ENCODE peak calls at places on chromosome 1, in ten cellular contexts. P is T-helper 2 cell; Z is putamen; O is activated CD4-positive, CD25-positive, alpha-beta regulatory T cell treated with anti-CD3 and anti-CD28 coated beads, Interleukin-2, amount 50 U/mL, for 16 hours; U is H54; S is kidney tubule cell; I is CD4-positive, alpha-beta T cell; Y is NCI-H1092; N is effector CD4-positive, alpha-beta T cell; M is GM12878. K is an unnamed sample.
A peak's percentile ranks its signal among the peaks of the same experiment; 100 is the strongest.

GRCh38 chr1:41448831-41449230 is 35.7 kb downstream of the EDN2 start:
- DNase-seq in Y (no peak), U (no peak), S (no peak), P (no peak), Z (no peak), O (no peak), M (no peak), I (no peak), N (no peak), K (no peak)

GRCh38 chr1:218817747-218818146 is 355.9 kb upstream of the LYPLAL1 start:
- DNase-seq in Y (no peak), M (no peak), U (no peak), Z (no peak), N (no peak), S (no peak), O (no peak), I (no peak), P (no peak), K (no peak)

GRCh38 chr1:18866314-18866713 is 6.9 kb upstream of the TAS1R2 start:
- DNase-seq in O (no peak), Z (no peak), I (no peak), S (peak; percentile 22), U (no peak), M (no peak), P (no peak), N (no peak), Y (no peak), K (no peak)

GRCh38 chr1:41690331-41690730 is 205.8 kb upstream of the EDN2 start:
- DNase-seq in M (no peak), S (no peak), I (no peak), O (no peak), Z (no peak), N (no peak), U (no peak), P (no peak), Y (no peak), K (no peak)

GRCh38 chr1:117389284-117389683 is 22.0 kb downstream of the MAN1A2 start:
- DNase-seq in U (no peak), S (peak; percentile 62), Z (no peak), O (no peak), P (no peak), Y (no peak), I (no peak), M (no peak), N (no peak), K (no peak)

GRCh38 chr1:168483531-168483930 is 60.3 kb downstream of the XCL2 start:
- DNase-seq in Z (no peak), M (no peak), U (no peak), P (no peak), N (no peak), O (no peak), S (peak; percentile 84), Y (no peak), I (no peak), K (no peak)

GRCh38 chr1:1678581-1679380 is 13.8 kb downstream of the SLC35E2B start:
- DNase-seq in O (no peak), Y (no peak), Z (no peak), U (no peak), S (peak; percentile 41), M (peak; percentile 23), N (peak; percentile 23), P (peak; percentile 63), I (peak; percentile 59), K (no peak)

GRCh38 chr1:230230948-230231738 is 164.1 kb downstream of the GALNT2 start:
- DNase-seq in U (no peak), P (no peak), S (peak; percentile 5), Z (no peak), Y (no peak), I (no peak), O (no peak), N (no peak), M (no peak), K (no peak)

GRCh38 chr1:180188103-180188506 is 33.4 kb downstream of the QSOX1 start:
- DNase-seq in I (no peak), U (peak; percentile 51), N (no peak), Y (peak; percentile 41), M (no peak), P (no peak), O (no peak), S (peak; percentile 66), Z (no peak), K (no peak)

GRCh38 chr1:27005648-27006496 is 6.8 kb downstream of the TENT5B start:
- DNase-seq in S (peak; percentile 38), P (no peak), I (no peak), M (no peak), U (no peak), Y (no peak), N (no peak), O (no peak), Z (no peak), K (no peak)

GRCh38 chr1:206736878-206737728 is 33.5 kb upstream of the IL19 start:
- DNase-seq in Z (no peak), O (no peak), U (no peak), P (peak; percentile 87), M (no peak), I (no peak), S (no peak), N (peak; percentile 44), Y (no peak), K (peak; percentile 70)

GRCh38 chr1:10530281-10530740 is 55.6 kb downstream of the PEX14 start:
- DNase-seq in O (no peak), Y (no peak), Z (no peak), S (peak; percentile 82), I (no peak), M (no peak), P (no peak), U (peak; percentile 40), N (no peak), K (no peak)

GRCh38 chr1:170675825-170676224 is 11.9 kb downstream of the PRRX1 start:
- DNase-seq in P (no peak), M (no peak), O (no peak), I (no peak), Z (no peak), S (no peak), U (no peak), Y (no peak), N (no peak), K (no peak)

GRCh38 chr1:4016351-4017130 is 116.5 kb upstream of the C1orf174 start:
- DNase-seq in Y (no peak), S (no peak), Z (no peak), O (no peak), U (no peak), M (no peak), P (no peak), N (no peak), I (peak; percentile 8), K (no peak)

GRCh38 chr1:7648761-7649384 is 122.2 kb upstream of the VAMP3 start:
- DNase-seq in P (no peak), I (no peak), Y (no peak), O (no peak), U (no peak), S (no peak), Z (no peak), N (no peak), M (no peak), K (no peak)

GRCh38 chr1:162626733-162627132 is 5.5 kb upstream of the DDR2 start:
- DNase-seq in I (no peak), M (no peak), Y (no peak), O (no peak), N (no peak), S (no peak), Z (no peak), U (no peak), P (peak; percentile 52), K (no peak)

GRCh38 chr1:44524655-44525530 is 119.8 kb downstream of the RNF220 start:
- DNase-seq in N (no peak), S (no peak), U (no peak), I (no peak), M (no peak), P (no peak), O (no peak), Y (no peak), Z (no peak), K (no peak)

GRCh38 chr1:193700710-193701355 is 514.4 kb upstream of the B3GALT2 start:
- DNase-seq in O (no peak), Y (no peak), I (no peak), P (peak; percentile 87), U (no peak), M (no peak), S (peak; percentile 80), N (no peak), Z (no peak), K (no peak)

GRCh38 chr1:154288694-154289093 is 16.3 kb downstream of the HAX1 start:
- DNase-seq in M (no peak), U (no peak), S (peak; percentile 38), P (no peak), O (no peak), I (no peak), Y (no peak), Z (no peak), N (no peak), K (no peak)

GRCh38 chr1:9724706-9725476 is 73.4 kb downstream of the PIK3CD start:
- DNase-seq in S (peak; percentile 66), Y (no peak), M (no peak), I (peak; percentile 77), U (peak; percentile 68), Z (no peak), P (peak; percentile 71), O (peak; percentile 52), N (peak; percentile 59), K (peak; percentile 70)

GRCh38 chr1:111480682-111481081 is 6.9 kb downstream of the C1orf162 start:
- DNase-seq in Z (no peak), N (no peak), U (no peak), O (no peak), P (no peak), S (no peak), I (no peak), Y (no peak), M (no peak), K (no peak)

GRCh38 chr1:58708166-58708565 is 8.3 kb upstream of the MYSM1 start:
- DNase-seq in S (no peak), P (no peak), Z (no peak), I (no peak), N (no peak), Y (no peak), M (no peak), U (no peak), O (no peak), K (no peak)

GRCh38 chr1:169711469-169712308 is at the start of gene SELL:
- DNase-seq in U (peak; percentile 9), I (peak; percentile 71), P (peak; percentile 89), M (peak; percentile 90), S (peak; percentile 76), N (peak; percentile 68), O (peak; percentile 65), Z (peak; percentile 55), Y (peak; percentile 37), K (peak; percentile 74)

GRCh38 chr1:236534164-236534651 is 10.4 kb downstream of the LGALS8 start:
- DNase-seq in N (peak; percentile 9), Y (no peak), P (peak; percentile 82), M (no peak), S (peak; percentile 65), I (no peak), U (peak; percentile 38), O (no peak), Z (no peak), K (no peak)

GRCh38 chr1:239952348-239953307 is 139.1 kb upstream of the FMN2 start:
- DNase-seq in Y (peak; percentile 14), U (peak; percentile 30), O (no peak), I (no peak), P (no peak), M (no peak), Z (no peak), S (peak; percentile 83), N (no peak), K (no peak)

GRCh38 chr1:228060458-228061190 is 21.9 kb upstream of the ARF1 start:
- DNase-seq in Y (no peak), M (no peak), S (no peak), P (no peak), U (no peak), N (no peak), Z (no peak), O (no peak), I (peak; percentile 33), K (no peak)

GRCh38 chr1:226548281-226549093 is at the start of gene STUM:
- DNase-seq in I (no peak), Y (peak; percentile 61), U (no peak), P (peak; percentile 41), N (no peak), O (no peak), Z (no peak), M (no peak), S (peak; percentile 18), K (no peak)

GRCh38 chr1:86015375-86015774 is 141.2 kb downstream of the COL24A1 start:
- DNase-seq in I (no peak), S (no peak), N (no peak), P (no peak), Y (no peak), O (no peak), M (no peak), U (no peak), Z (no peak), K (no peak)